ENCODE peak calls at places on chromosomes 2 and 18, in four cellular contexts. H is BE2C, S is stomach, T is Panc1. G is an unnamed sample. For H3K4me1, the result is how much of the 10 kb centered on the place peaks cover.

GRCh38 chr18:7607535-7608173 is 40.5 kb downstream of the PTPRM start:
- DNase-seq in H (no peak), S (no peak), T (no peak), G (no peak)

GRCh38 chr2:221943078-221943810 is 355.6 kb downstream of the PAX3 start:
- DNase-seq in H (no peak), S (peak), T (no peak), G (no peak)

GRCh38 chr18:10971717-10972116 is 177.7 kb downstream of the PIEZO2 start:
- DNase-seq in H (peak), S (no peak), T (no peak), G (no peak)

GRCh38 chr2:231369580-231370428 is 25.7 kb upstream of the B3GNT7 start:
- DNase-seq in H (peak), S (no peak), T (no peak), G (no peak)

GRCh38 chr2:96907405-96908041 is 37.6 kb upstream of the SEMA4C start:
- DNase-seq in H (peak), S (peak), T (no peak), G (no peak)

GRCh38 chr2:214607051-214607450 is 196.2 kb downstream of the VWC2L start:
- DNase-seq in H (no peak), S (no peak), T (no peak), G (no peak)

GRCh38 chr2:237218756-237219155 is 133.1 kb downstream of the COPS8 start:
- DNase-seq in H (no peak), S (no peak), T (no peak), G (no peak)

GRCh38 chr18:74760026-74760425 is 162.4 kb downstream of the ZNF407 start:
- DNase-seq in H (no peak), S (no peak), T (no peak), G (no peak)

GRCh38 chr18:61398961-61399632 is 65.9 kb downstream of the CDH20 start:
- DNase-seq in H (no peak), S (no peak), T (no peak), G (no peak)

GRCh38 chr2:98793275-98793674 is 62.3 kb upstream of the MGAT4A start:
- DNase-seq in H (no peak), S (no peak), T (no peak), G (peak)

GRCh38 chr2:47265751-47266231 is 110.7 kb upstream of the STPG4 start:
- DNase-seq in H (peak), S (no peak), T (no peak), G (no peak)

GRCh38 chr2:237156131-237156856 is 70.6 kb downstream of the COPS8 start:
- DNase-seq in H (no peak), S (no peak), T (no peak), G (no peak)

GRCh38 chr2:98825043-98825350 is 94.1 kb upstream of the MGAT4A start:
- DNase-seq in H (no peak), S (no peak), T (no peak), G (no peak)

GRCh38 chr2:202104286-202104870 is 31.3 kb downstream of the KIAA2012 start:
- DNase-seq in H (peak), S (peak), T (peak), G (peak)

GRCh38 chr2:83850071-83850725 is 608.9 kb downstream of the SUCLG1 start:
- DNase-seq in H (no peak), S (no peak), T (no peak), G (no peak)

GRCh38 chr18:35458271-35458670 is 39.5 kb downstream of the INO80C start:
- DNase-seq in H (no peak), S (no peak), T (no peak), G (no peak)

GRCh38 chr2:125516496-125517109 is 1139.4 kb upstream of the GYPC start:
- DNase-seq in H (peak), S (no peak), T (no peak), G (peak)

GRCh38 chr2:42238644-42239288 is 69.6 kb downstream of the EML4 start:
- DNase-seq in H (peak), S (peak), T (peak), G (peak)

GRCh38 chr2:145563752-145564615 is 1044.1 kb upstream of the ZEB2 start:
- DNase-seq in H (no peak), S (no peak), T (no peak), G (peak)

GRCh38 chr2:232229917-232230310 is 148.6 kb upstream of the ALPP start:
- DNase-seq in H (no peak), S (no peak), T (no peak), G (no peak)

GRCh38 chr2:99389946-99390345 is 52.8 kb downstream of the EIF5B start:
- DNase-seq in H (no peak), S (no peak), T (no peak), G (no peak)

GRCh38 chr2:210558708-210559107 is 2.3 kb downstream of the CPS1 start:
- DNase-seq in H (no peak), S (no peak), T (no peak), G (no peak)

GRCh38 chr2:176125215-176126054 is 2.9 kb downstream of the HOXD9 start:
- DNase-seq in H (no peak), S (no peak), T (no peak), G (no peak)

DNA sequence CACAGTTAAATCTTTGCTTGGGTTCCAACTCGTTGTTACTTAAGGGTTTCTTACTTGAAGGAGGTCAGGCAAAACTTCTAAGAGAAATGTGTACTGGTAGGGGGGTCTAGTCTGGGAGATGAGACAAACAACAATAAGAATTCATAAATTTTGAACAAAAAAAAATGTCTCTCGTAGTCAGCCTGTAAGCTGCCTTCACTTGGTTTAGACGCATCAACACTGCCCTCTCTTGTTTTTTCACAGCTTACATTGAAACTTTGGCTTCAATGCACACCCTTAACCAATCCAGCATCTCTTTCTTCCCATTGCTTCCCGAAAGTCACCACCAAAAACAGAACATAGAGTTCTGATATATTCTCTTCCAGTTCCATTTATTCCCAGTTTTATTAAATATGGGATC is 576.4 kb upstream of the PIK3C3 start:
- DNase-seq in H (no peak), S (no peak), T (peak), G (no peak)
- TF ChIP-seq CTCF in H (peak), S (no peak), T (peak), G (no peak)

DNA sequence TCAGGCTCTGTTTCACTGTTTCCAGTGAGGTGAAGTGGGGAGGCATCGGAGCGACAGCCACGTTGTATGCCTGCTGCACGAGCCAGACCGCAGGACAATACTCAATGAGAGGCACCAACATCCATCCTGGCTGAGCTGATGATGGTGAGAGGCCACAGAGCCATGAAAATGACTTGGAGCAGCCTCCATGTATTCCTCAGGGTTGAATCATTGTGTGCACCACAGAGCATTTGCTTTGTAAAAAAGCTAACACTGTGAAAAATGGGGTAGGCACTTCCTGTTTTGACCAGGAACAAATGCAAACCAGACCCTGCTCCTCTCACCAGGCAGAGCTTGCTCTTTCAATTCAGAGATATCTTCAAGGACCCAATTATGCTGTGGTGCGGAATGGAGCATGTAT is 87.2 kb downstream of the LPIN1 start:
- DNase-seq in H (no peak), S (no peak), T (no peak), G (no peak)
- H3K4me1 ChIP-seq in H (under half), S (under half), T (under half), G (under half)

GRCh38 chr2:14634223-14634884 is 1.8 kb downstream of the LRATD1 start:
- DNase-seq in H (peak), S (peak), T (no peak), G (peak)
- TF ChIP-seq CTCF in H (peak), S (no peak), T (no peak), G (peak)

GRCh38 chr2:79977782-79978181 is 326.8 kb downstream of the LRRTM1 start:
- DNase-seq in H (no peak), S (no peak), T (no peak), G (no peak)

GRCh38 chr2:79982445-79982844 is 322.1 kb downstream of the LRRTM1 start:
- DNase-seq in H (peak), S (no peak), T (no peak), G (peak)

GRCh38 chr2:79981316-79981715 is 323.2 kb downstream of the LRRTM1 start:
- DNase-seq in H (no peak), S (no peak), T (no peak), G (no peak)

GRCh38 chr2:79980116-79980515 is 324.4 kb downstream of the LRRTM1 start:
- DNase-seq in H (no peak), S (no peak), T (no peak), G (no peak)

GRCh38 chr2:79980816-79981215 is 323.7 kb downstream of the LRRTM1 start:
- DNase-seq in H (no peak), S (no peak), T (no peak), G (no peak)
- H3K4me1 ChIP-seq in H (under half), S (under half), T (under half), G (under half)

GRCh38 chr2:12416600-12416999 is 300.1 kb upstream of the TRIB2 start:
- DNase-seq in H (peak), S (peak), T (no peak), G (no peak)
- TF ChIP-seq CTCF in H (peak), S (no peak), T (peak), G (no peak)

GRCh38 chr2:102238039-102238756 is 51.4 kb downstream of the IL1RL2 start:
- DNase-seq in H (no peak), S (no peak), T (no peak), G (no peak)
- H3K4me1 ChIP-seq in H (under half), S (under half), T (under half), G (under half)